ENCODE peak calls at places on chromosomes 1 and 21, in four cellular contexts. U is right cardiac atrium; S is effector memory CD4-positive, alpha-beta T cell; F is body of pancreas. K is an unnamed sample.

GRCh38 chr1:18440385-18441226 is 40.1 kb upstream of the KLHDC7A start:
- DNase-seq in U (no peak), S (no peak), F (no peak), K (no peak)

GRCh38 chr1:180555411-180555810 is 3.4 kb upstream of the OVAAL start:
- DNase-seq in U (no peak), S (no peak), F (no peak), K (no peak)

GRCh38 chr1:3698660-3699408 is 46.5 kb downstream of the TP73 start:
- DNase-seq in U (no peak), S (no peak), F (no peak), K (no peak)

GRCh38 chr1:16020325-16020724 is 1.5 kb upstream of the CLCNKA start:
- DNase-seq in U (peak; percentile 68), S (no peak), F (no peak), K (no peak)

GRCh38 chr1:208044568-208045241 is 133.8 kb upstream of the CD34 start:
- DNase-seq in U (peak; percentile 56), S (no peak), F (peak; percentile 43), K (peak; percentile 66)

GRCh38 chr21:22125581-22125980 is 1127.4 kb downstream of the NCAM2 start:
- DNase-seq in U (no peak), S (no peak), F (no peak), K (no peak)

GRCh38 chr1:93196591-93196990 is 16.1 kb downstream of the CCDC18 start:
- DNase-seq in U (no peak), S (no peak), F (no peak), K (no peak)

GRCh38 chr1:240797050-240797449 is 185.1 kb upstream of the GREM2 start:
- DNase-seq in U (no peak), S (no peak), F (no peak), K (no peak)

GRCh38 chr21:36747815-36748381 is 49.0 kb downstream of the SIM2 start:
- DNase-seq in U (peak; percentile 81), S (no peak), F (peak; percentile 66), K (no peak)

GRCh38 chr1:204366759-204367158 is 7.0 kb upstream of the PLEKHA6 start:
- DNase-seq in U (no peak), S (no peak), F (no peak), K (no peak)

GRCh38 chr1:230970432-230970831 is 8.2 kb downstream of the TTC13 start:
- DNase-seq in U (no peak), S (no peak), F (no peak), K (no peak)

GRCh38 chr21:29091032-29091431 is 17.6 kb upstream of the CCT8 start:
- DNase-seq in U (no peak), S (no peak), F (no peak), K (no peak)

GRCh38 chr21:41895643-41896493 is 16.7 kb upstream of the PRDM15 start:
- DNase-seq in U (no peak), S (no peak), F (no peak), K (no peak)

GRCh38 chr1:223678841-223679240 is 13.3 kb upstream of the CAPN8 start:
- DNase-seq in U (no peak), S (no peak), F (no peak), K (no peak)

GRCh38 chr1:221272940-221273339 is 393.7 kb downstream of the HLX start:
- DNase-seq in U (peak; percentile 35), S (no peak), F (peak; percentile 17), K (no peak)

GRCh38 chr1:172286629-172287076 is 133.8 kb upstream of the C1orf105 start:
- DNase-seq in U (peak; percentile 34), S (no peak), F (no peak), K (peak; percentile 49)

GRCh38 chr1:231062500-231063270 is 22.6 kb upstream of the FAM89A start:
- DNase-seq in U (no peak), S (no peak), F (no peak), K (no peak)

GRCh38 chr1:169928438-169929209 is 34.9 kb upstream of the SCYL3 start:
- DNase-seq in U (no peak), S (no peak), F (no peak), K (no peak)

GRCh38 chr1:31348449-31348848 is 24.4 kb downstream of the FABP3 start:
- DNase-seq in U (no peak), S (no peak), F (no peak), K (no peak)

GRCh38 chr21:35025206-35026152 is 23.6 kb downstream of the RUNX1 start:
- DNase-seq in U (no peak), S (no peak), F (no peak), K (no peak)

GRCh38 chr21:35026153-35026499 is 23.0 kb downstream of the RUNX1 start:
- DNase-seq in U (no peak), S (no peak), F (no peak), K (no peak)

GRCh38 chr21:35028451-35028757 is 20.7 kb downstream of the RUNX1 start:
- DNase-seq in U (no peak), S (no peak), F (no peak), K (no peak)

GRCh38 chr21:35027558-35028450 is 21.3 kb downstream of the RUNX1 start:
- DNase-seq in U (no peak), S (no peak), F (no peak), K (no peak)

GRCh38 chr21:35026617-35027557 is 22.2 kb downstream of the RUNX1 start:
- DNase-seq in U (peak; percentile 84), S (peak; percentile 78), F (no peak), K (peak; percentile 87)
- H3K27ac ChIP-seq in U (no peak overlapping the region), S (peak overlapping the region; percentile 91), F (peak overlapping the region; percentile 49), K (no peak overlapping the region)

GRCh38 chr1:160987359-160988062 is 32.9 kb upstream of the ITLN2 start:
- DNase-seq in U (no peak), S (no peak), F (no peak), K (no peak)
- H3K4me1 ChIP-seq in U (peaks cover 1% of the 10 kb centered on the region), S (peaks cover 3% of the 10 kb centered on the region), F (peaks cover 8% of the 10 kb centered on the region), K (no peaks in the 10 kb centered on the region)

GRCh38 chr1:21762022-21762404 is 20.9 kb downstream of the USP48 start:
- DNase-seq in U (no peak), S (no peak), F (no peak), K (no peak)

GRCh38 chr1:21764615-21765423 is 18.1 kb downstream of the USP48 start:
- DNase-seq in U (peak; percentile 83), S (no peak), F (peak; percentile 68), K (peak; percentile 82)

GRCh38 chr1:21763694-21764419 is 19.1 kb downstream of the USP48 start:
- DNase-seq in U (no peak), S (no peak), F (no peak), K (no peak)

GRCh38 chr1:21761052-21761451 is 21.9 kb downstream of the USP48 start:
- DNase-seq in U (no peak), S (no peak), F (no peak), K (no peak)

DNA sequence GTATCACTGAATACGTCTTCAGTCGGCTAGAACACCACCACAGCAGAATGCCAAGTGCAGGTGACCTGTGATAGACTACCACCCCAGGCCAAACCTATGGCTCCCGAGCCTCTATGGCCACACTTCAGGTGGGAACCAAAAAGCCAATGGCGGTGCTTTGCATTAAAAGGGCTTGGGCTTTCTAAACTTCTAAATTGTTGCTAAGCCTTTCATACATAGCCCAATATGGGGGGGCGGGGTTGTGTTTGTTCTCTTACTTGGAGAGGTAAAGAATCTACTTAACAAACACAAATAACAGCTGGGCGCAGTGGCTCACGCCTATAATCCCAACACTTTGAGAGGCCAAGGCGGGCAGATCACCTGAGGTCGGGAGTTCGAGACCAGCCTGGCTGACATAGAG is 19.7 kb downstream of the USP48 start:
- DNase-seq in U (no peak), S (no peak), F (no peak), K (no peak)
- H3K27ac ChIP-seq in U (peak overlapping the region; percentile 50), S (no peak overlapping the region), F (peak overlapping the region; percentile 78), K (no peak overlapping the region)

GRCh38 chr21:45740491-45741357 is 97.2 kb downstream of the PCBP3 start:
- DNase-seq in U (no peak), S (no peak), F (no peak), K (peak; percentile 51)
- H3K4me1 ChIP-seq in U (no peaks in the 10 kb centered on the region), S (no peaks in the 10 kb centered on the region), F (no peaks in the 10 kb centered on the region), K (no peaks in the 10 kb centered on the region)

DNA sequence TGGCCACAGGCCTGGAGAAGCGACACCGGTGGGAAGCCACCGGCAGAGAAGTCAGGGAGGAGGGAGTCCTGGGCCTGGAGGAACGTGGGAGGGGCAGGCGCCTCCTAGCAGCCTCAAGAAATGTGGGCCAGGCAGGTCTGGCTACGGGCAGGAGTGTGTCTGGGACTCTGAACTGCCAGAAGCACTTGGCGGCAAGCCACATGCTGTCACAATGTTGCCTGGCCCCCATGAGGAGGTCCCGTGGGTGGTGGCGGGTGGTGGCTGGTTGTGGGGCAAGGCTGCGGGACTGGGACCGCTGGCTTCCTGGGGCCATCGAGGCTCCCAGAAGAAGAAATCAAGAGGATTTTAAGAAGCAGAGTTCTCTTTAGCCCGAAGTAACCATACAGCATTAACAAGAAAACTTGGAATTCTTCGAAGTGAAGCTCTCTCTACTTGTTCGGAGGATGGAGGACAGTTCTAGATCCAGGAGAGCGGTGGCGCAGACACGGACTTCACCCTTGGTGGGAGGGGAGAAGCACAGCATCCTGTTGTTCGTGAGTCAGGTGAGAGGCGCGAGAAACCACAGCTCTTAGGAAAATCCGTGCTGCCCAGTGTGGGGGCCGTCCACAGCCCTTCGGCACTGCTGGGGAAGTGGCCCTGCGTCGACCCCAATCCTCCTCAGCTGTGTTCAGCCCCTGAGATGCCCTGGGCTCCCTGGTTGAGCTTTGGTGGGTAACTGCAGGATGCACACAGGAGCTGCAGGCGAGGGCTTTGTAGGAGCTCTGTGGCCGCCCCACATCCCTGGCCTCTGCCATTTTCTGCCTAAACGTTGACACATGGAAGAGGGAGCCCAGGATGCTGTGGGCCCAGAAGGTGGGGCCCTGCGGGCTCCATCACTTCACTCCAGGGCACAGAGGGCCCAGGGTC is 12.4 kb downstream of the SKI start:
- DNase-seq in U (peak; percentile 93), S (no peak), F (peak; percentile 52), K (peak; percentile 93)
- H3K27ac ChIP-seq in U (peak overlapping the region; percentile 21), S (peak overlapping the region; percentile 49), F (no peak overlapping the region), K (no peak overlapping the region)